ENCODE peak calls at places on chromosomes 16 and 17, in five cellular contexts. S is DND-41, H is endodermal cell, O is neural progenitor cell, C is fibroblast of lung. E is an unnamed sample.

GRCh38 chr16:85570213-85570734 is 42.8 kb upstream of the GSE1 start:
- DNase-seq in C (no peak), S (peak), O (no peak), H (no peak), E (no peak)

GRCh38 chr17:17682293-17682736 is 1.1 kb downstream of the RAI1 start:
- DNase-seq in C (peak), O (peak), S (peak), H (peak), E (peak)

GRCh38 chr17:57490890-57491289 is 234.6 kb downstream of the MSI2 start:
- DNase-seq in S (no peak), O (no peak), C (no peak), H (no peak), E (no peak)

GRCh38 chr17:43349142-43349541 is 49.7 kb upstream of the ARL4D start:
- DNase-seq in H (peak), O (no peak), C (no peak), S (no peak), E (no peak)

GRCh38 chr16:89581045-89581695 is 5.6 kb downstream of the CPNE7 start:
- DNase-seq in H (no peak), S (no peak), C (peak), O (no peak), E (peak)

GRCh38 chr16:78837706-78838105 is 738.3 kb downstream of the WWOX start:
- DNase-seq in C (no peak), O (no peak), S (no peak), H (no peak), E (no peak)

GRCh38 chr16:12661656-12662172 is 142.0 kb downstream of the CPPED1 start:
- DNase-seq in O (peak), H (peak), S (peak), C (peak), E (no peak)

GRCh38 chr16:22318690-22319358 is 21.6 kb downstream of the POLR3E start:
- DNase-seq in C (no peak), H (peak), O (peak), S (peak), E (no peak)

GRCh38 chr17:68428498-68429172 is 28.7 kb downstream of the WIPI1 start:
- DNase-seq in H (no peak), O (no peak), S (no peak), C (no peak), E (no peak)

GRCh38 chr16:85982563-85982939 is 83.6 kb downstream of the IRF8 start:
- DNase-seq in H (no peak), C (no peak), S (no peak), O (no peak), E (peak)

GRCh38 chr16:19116711-19117449 is 3.1 kb downstream of the ITPRIPL2 start:
- DNase-seq in C (peak), O (no peak), S (no peak), H (no peak), E (no peak)

GRCh38 chr17:59846391-59847165 is 46.2 kb downstream of the TUBD1 start:
- DNase-seq in C (peak), O (no peak), S (no peak), H (peak), E (peak)

GRCh38 chr17:27315796-27316465 is 22.0 kb downstream of the WSB1 start:
- DNase-seq in H (no peak), O (no peak), C (no peak), S (no peak), E (no peak)

DNA sequence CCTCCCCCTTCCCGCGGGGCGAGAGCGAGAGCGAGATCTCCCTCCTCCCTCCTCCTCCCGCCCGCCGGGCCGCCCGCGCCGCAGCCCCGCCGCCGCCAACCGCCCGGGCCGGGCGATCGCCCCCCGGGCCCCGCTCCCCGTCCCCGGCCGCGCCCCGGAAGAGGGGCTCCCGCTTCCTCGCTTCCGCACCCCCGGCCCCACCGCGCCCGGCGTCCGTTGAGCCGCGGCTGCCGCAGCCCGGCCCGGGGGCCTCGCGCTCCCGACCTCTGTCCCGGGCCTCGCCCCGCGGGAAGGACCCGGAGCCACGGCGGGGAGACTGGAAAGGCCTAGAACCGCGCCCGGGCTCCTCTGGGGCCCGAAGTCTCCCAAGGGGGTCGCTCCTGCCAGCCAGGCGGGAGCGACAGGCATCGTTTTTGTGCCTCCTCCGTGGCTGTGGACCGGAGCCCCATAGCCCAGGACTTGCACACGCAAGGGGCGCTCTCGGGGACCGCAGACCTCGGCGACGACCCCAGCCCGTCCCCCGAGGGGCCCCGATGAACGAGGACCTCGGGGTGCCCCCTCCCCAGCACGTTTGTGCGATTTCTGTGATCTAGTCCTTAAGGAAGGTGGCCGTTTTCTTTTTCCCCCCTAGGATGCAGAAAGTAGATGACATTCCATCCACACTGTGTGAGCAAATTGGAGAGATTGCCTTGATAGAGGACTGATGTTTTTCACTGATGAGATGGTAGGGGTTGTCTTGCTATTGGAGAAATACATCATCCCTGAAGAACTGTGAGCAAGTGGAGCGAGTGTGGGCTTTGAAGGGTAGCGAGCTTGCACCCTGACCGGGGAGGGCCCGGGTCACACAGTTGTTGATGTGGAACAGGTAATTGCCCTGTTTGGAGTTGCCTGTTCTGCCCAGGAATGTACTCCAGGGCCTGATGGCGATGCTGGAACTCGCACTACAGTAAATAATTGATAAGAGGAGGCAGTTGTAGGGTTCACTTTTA is 610 bp downstream of the BANP start:
- DNase-seq in C (peak), O (no peak), S (peak), H (peak), E (peak)
- TF ChIP-seq CTCF in C (peak), O (peak), S (peak), H (peak), E (no peak)

DNA sequence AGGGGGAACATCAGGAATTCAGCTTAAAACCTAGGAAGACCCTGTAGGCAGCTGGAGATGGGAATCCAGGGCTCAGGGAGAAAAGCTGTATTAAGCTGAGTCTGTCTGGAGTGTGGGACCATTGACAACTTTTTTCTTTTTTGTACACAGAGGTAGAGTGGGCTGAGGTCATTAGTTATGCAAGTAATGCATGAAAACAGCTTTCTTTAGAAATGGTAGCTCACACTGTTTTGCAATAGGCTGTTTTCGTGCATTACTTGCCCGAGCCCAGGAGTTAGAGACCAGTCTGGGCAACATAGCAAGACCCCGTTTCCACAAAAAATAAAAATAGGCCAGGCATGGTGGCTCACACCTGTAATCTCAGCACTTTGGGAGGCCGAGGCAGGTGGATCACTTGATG is 46.5 kb downstream of the KATNIP start:
- DNase-seq in O (no peak), C (no peak), H (no peak), S (no peak), E (no peak)
- H3K27ac ChIP-seq in O (no peak), C (no peak), H (no peak), S (no peak), E (no peak)

DNA sequence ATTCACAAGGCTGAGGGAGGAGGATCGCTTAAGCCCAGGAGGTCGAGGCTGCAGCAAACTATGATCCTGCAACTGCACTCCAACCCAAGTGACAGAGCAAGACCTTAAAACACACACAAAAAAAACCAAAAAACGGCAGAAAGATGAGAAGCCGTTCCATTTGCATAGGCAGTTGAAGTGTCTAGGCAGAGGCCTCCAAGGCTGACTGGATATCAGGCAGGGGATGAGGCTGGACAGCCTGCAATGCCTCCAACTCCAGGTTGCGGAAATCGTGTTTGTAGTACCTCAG is 2.0 kb upstream of the FBXL19 start:
- DNase-seq in O (no peak), S (no peak), C (no peak), H (no peak), E (no peak)
- H3K9ac ChIP-seq in O (no peak), S (peak), C (no peak), H (no peak), E (no peak)

GRCh38 chr16:720507-720989 is 398 bp upstream of the ANTKMT start:
- DNase-seq in H (peak), C (peak), S (no peak), O (peak), E (no peak)

GRCh38 chr16:718389-718788 is 2.6 kb upstream of the ANTKMT start:
- DNase-seq in C (no peak), O (no peak), S (no peak), H (no peak), E (no peak)

GRCh38 chr16:718922-719321 is 2.0 kb upstream of the ANTKMT start:
- DNase-seq in H (no peak), C (no peak), O (no peak), S (no peak), E (no peak)

GRCh38 chr16:720990-721764 is at the start of gene ANTKMT:
- DNase-seq in O (peak), H (peak), C (peak), S (peak), E (peak)

GRCh38 chr16:719815-720506 is 985 bp upstream of the ANTKMT start:
- DNase-seq in S (peak), H (peak), O (no peak), C (no peak), E (no peak)
- TF ChIP-seq CTCF in S (peak), H (no peak), O (peak), C (peak), E (no peak)

GRCh38 chr16:725463-726187 is 618 bp downstream of the CCDC78 start:
- DNase-seq in S (no peak), H (no peak), O (no peak), C (no peak), E (no peak)
- H3K27ac ChIP-seq in S (no peak), H (no peak), O (no peak), C (no peak), E (no peak)

DNA sequence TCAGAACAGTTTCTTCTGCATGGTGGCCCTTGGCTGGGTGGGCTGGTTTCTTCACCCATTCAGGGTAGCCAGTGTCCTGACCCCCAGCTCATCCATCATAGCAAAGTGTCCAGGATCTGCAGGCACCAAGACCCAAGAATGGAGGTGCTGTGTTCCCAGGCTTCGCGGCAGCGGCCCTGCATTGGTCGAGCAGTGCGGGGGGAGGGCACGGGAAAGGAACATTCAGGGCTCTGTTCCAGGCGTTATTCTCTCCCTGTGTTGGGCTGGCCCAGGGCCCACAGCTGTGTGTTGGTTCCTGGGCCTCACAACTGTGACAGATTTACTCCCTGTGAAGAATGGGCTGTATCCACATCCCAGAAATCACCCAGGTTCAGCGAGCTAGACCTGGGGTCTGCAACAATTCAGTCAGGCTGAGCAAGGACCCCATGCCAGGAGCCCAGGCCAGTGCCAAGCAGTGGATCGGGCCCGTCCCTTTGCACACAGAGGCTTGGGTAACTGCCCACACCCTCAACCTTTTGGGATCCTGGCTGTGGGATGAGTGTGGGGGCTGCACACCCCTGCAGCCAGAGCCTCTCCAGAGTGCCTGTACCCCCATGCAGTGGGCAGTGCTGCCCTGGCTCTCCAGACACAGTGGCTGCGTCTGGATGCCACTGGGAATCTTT is 10.0 kb downstream of the GPT2 start:
- DNase-seq in O (no peak), H (no peak), C (peak), S (no peak), E (no peak)
- H3K9ac ChIP-seq in O (no peak), H (no peak), C (no peak), S (no peak), E (no peak)

DNA sequence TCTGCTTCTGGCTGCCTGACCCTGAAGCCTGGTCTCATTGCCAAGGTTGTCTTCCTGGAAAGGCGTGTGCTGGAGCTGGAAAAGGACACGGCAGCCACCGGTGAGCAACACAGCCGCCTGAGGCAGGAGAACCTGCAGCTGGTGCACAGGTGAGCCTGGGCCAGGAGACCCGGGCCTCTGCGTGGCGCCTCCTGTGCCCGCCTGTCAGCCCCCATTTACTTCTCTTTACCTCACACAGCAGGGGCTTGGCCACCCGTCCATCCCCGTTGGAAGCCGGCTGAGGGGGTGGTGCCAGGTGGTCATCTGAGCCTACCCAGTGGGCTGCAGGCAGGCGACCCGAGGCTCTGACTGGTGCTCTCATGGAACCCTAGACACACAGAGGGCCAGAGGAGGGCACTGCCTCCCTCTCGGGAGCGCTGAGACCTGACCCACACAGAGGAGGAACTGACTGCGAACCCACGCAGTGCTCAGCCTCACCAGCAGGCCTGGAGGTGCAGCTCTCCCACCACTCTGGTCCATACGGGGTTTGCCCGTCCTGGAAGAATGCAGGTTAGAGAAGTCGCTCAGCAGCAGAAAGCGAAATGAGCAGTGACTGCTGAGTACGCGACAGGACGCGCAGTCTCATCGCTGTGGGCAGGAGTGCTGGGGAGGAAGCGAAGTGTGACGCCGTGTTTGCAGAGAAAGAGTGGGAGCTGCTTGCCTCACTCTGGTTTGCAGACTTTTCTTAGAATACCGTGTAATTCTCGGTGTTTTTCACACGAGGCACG is 21.9 kb upstream of the CAPN15 start:
- DNase-seq in C (no peak), H (peak), S (no peak), O (no peak), E (no peak)
- TF ChIP-seq CTCF in C (no peak), H (peak), S (no peak), O (no peak), E (no peak)

E was measured in kidney.